ENCODE peak calls at places on chromosomes 12 and 14, in four cellular contexts. One of them, this sample, is unnamed.

GRCh38 chr14:59481407-59482119 is 2.6 kb downstream of the L3HYPDH start:
- DNase-seq in heart left ventricle: no peak
- DNase-seq in fibroblast of mammary gland: peak
- DNase-seq in neural progenitor cell: no peak
- DNase-seq in this sample: peak

GRCh38 chr12:80087486-80088213 is 11.7 kb upstream of the OTOGL start:
- DNase-seq in heart left ventricle: no peak
- DNase-seq in fibroblast of mammary gland: no peak
- DNase-seq in neural progenitor cell: no peak
- DNase-seq in this sample: no peak

GRCh38 chr12:27342551-27342950 is 9.9 kb downstream of the BMAL2 start:
- DNase-seq in heart left ventricle: no peak
- DNase-seq in fibroblast of mammary gland: no peak
- DNase-seq in neural progenitor cell: no peak
- DNase-seq in this sample: no peak

GRCh38 chr12:104521731-104522130 is 65.0 kb downstream of the CHST11 start:
- DNase-seq in heart left ventricle: no peak
- DNase-seq in fibroblast of mammary gland: peak
- DNase-seq in neural progenitor cell: no peak
- DNase-seq in this sample: no peak

GRCh38 chr12:11607313-11608081 is 42.0 kb upstream of the ETV6 start:
- DNase-seq in heart left ventricle: no peak
- DNase-seq in fibroblast of mammary gland: peak
- DNase-seq in neural progenitor cell: peak
- DNase-seq in this sample: no peak

GRCh38 chr12:15532364-15532977 is 210.2 kb downstream of the PTPRO start:
- DNase-seq in heart left ventricle: no peak
- DNase-seq in fibroblast of mammary gland: peak
- DNase-seq in neural progenitor cell: peak
- DNase-seq in this sample: peak

GRCh38 chr12:230925-231671 is 17.1 kb upstream of the SLC6A12 start:
- DNase-seq in heart left ventricle: no peak
- DNase-seq in fibroblast of mammary gland: no peak
- DNase-seq in neural progenitor cell: peak
- DNase-seq in this sample: no peak

GRCh38 chr12:46675736-46676135 is 150.1 kb downstream of the SLC38A4 start:
- DNase-seq in heart left ventricle: no peak
- DNase-seq in fibroblast of mammary gland: peak
- DNase-seq in neural progenitor cell: peak
- DNase-seq in this sample: peak

GRCh38 chr12:80776706-80777105 is 60.0 kb downstream of the MYF5 start:
- DNase-seq in heart left ventricle: no peak
- DNase-seq in fibroblast of mammary gland: no peak
- DNase-seq in neural progenitor cell: no peak
- DNase-seq in this sample: peak

GRCh38 chr14:41718477-41719166 is 111.9 kb downstream of the LRFN5 start:
- DNase-seq in heart left ventricle: no peak
- DNase-seq in fibroblast of mammary gland: no peak
- DNase-seq in neural progenitor cell: no peak
- DNase-seq in this sample: peak

GRCh38 chr12:43921666-43922337 is 85.9 kb downstream of the TMEM117 start:
- DNase-seq in heart left ventricle: no peak
- DNase-seq in fibroblast of mammary gland: peak
- DNase-seq in neural progenitor cell: no peak
- DNase-seq in this sample: no peak

GRCh38 chr14:73752297-73752992 is 38.3 kb upstream of the PNMA1 start:
- DNase-seq in heart left ventricle: peak
- DNase-seq in fibroblast of mammary gland: peak
- DNase-seq in neural progenitor cell: peak
- DNase-seq in this sample: no peak

GRCh38 chr12:10829994-10830393 is 3.8 kb upstream of the TAS2R10 start:
- DNase-seq in heart left ventricle: no peak
- DNase-seq in fibroblast of mammary gland: no peak
- DNase-seq in neural progenitor cell: no peak
- DNase-seq in this sample: no peak

GRCh38 chr12:94872007-94872653 is 131.4 kb downstream of the NDUFA12 start:
- DNase-seq in heart left ventricle: no peak
- DNase-seq in fibroblast of mammary gland: no peak
- DNase-seq in neural progenitor cell: no peak
- DNase-seq in this sample: peak

GRCh38 chr12:25855716-25856115 is 102.8 kb upstream of the RASSF8 start:
- DNase-seq in heart left ventricle: no peak
- DNase-seq in fibroblast of mammary gland: peak
- DNase-seq in neural progenitor cell: no peak
- DNase-seq in this sample: peak

GRCh38 chr14:50001999-50002925 is 109.4 kb downstream of the ARF6 start:
- DNase-seq in heart left ventricle: no peak
- DNase-seq in fibroblast of mammary gland: no peak
- DNase-seq in neural progenitor cell: no peak
- DNase-seq in this sample: no peak

GRCh38 chr14:89270439-89271227 is 146.4 kb downstream of the FOXN3 start:
- DNase-seq in heart left ventricle: no peak
- DNase-seq in fibroblast of mammary gland: no peak
- DNase-seq in neural progenitor cell: no peak
- DNase-seq in this sample: peak

GRCh38 chr12:44647891-44648690 is 228.0 kb downstream of the NELL2 start:
- DNase-seq in heart left ventricle: no peak
- DNase-seq in fibroblast of mammary gland: no peak
- DNase-seq in neural progenitor cell: no peak
- DNase-seq in this sample: no peak

GRCh38 chr12:87274594-87275245 is 754.5 kb downstream of the C12orf50 start:
- DNase-seq in heart left ventricle: no peak
- DNase-seq in fibroblast of mammary gland: peak
- DNase-seq in neural progenitor cell: peak
- DNase-seq in this sample: peak

GRCh38 chr14:23095196-23096108 is at the start of gene C14orf119:
- DNase-seq in heart left ventricle: peak
- DNase-seq in fibroblast of mammary gland: peak
- DNase-seq in neural progenitor cell: peak
- DNase-seq in this sample: peak

GRCh38 chr12:128258866-128259555 is 8.0 kb upstream of the TMEM132C start:
- DNase-seq in heart left ventricle: no peak
- DNase-seq in fibroblast of mammary gland: no peak
- DNase-seq in neural progenitor cell: peak
- DNase-seq in this sample: no peak

GRCh38 chr12:7045913-7046312 is 14.6 kb upstream of the C1S start:
- DNase-seq in heart left ventricle: no peak
- DNase-seq in fibroblast of mammary gland: no peak
- DNase-seq in neural progenitor cell: no peak
- DNase-seq in this sample: no peak

GRCh38 chr14:66038214-66038977 is 447.8 kb upstream of the CCDC196 start:
- DNase-seq in heart left ventricle: peak
- DNase-seq in fibroblast of mammary gland: peak
- DNase-seq in neural progenitor cell: no peak
- DNase-seq in this sample: peak

DNA sequence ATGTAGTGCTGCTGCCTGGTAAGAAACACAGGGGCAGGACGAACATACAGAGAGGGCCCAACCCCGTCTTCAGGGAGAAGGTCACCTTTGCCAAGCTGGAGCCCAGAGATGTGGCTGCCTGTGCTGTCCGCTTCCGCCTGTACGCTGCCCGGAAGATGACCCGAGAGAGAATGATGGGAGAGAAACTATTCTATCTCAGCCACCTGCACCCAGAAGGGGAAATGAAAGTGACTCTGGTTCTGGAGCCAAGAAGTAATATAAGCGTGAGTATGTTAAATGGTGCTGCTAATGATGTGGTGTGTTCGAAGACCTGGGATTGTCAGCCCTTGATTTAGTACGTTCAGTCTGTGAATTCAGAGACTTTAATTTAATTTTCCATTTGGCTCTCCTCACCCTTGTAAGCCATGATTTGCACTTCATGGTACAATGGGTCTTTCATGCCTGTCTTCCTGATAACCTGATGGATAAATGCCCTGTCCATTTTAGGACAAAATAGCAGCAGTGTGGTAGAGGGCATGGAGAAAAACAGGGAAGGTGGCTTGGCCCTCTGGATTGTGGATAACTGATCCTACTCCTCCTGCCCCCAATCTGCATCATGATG is 318.9 kb downstream of the SNAPC1 start:
- DNase-seq in heart left ventricle: peak
- DNase-seq in fibroblast of mammary gland: no peak
- DNase-seq in neural progenitor cell: no peak
- DNase-seq in this sample: no peak
- H3K4me3 ChIP-seq in heart left ventricle: no peak
- H3K4me3 ChIP-seq in fibroblast of mammary gland: no peak
- H3K4me3 ChIP-seq in neural progenitor cell: no peak
- H3K4me3 ChIP-seq in this sample: no peak

GRCh38 chr12:108691995-108692808 is 39.1 kb downstream of the CORO1C start:
- DNase-seq in heart left ventricle: peak
- DNase-seq in fibroblast of mammary gland: no peak
- DNase-seq in neural progenitor cell: peak
- DNase-seq in this sample: no peak
- H3K4me3 ChIP-seq in heart left ventricle: no peak
- H3K4me3 ChIP-seq in fibroblast of mammary gland: no peak
- H3K4me3 ChIP-seq in neural progenitor cell: no peak
- H3K4me3 ChIP-seq in this sample: no peak

GRCh38 chr12:107159384-107159900 is 66.1 kb upstream of the CRY1 start:
- DNase-seq in heart left ventricle: no peak
- DNase-seq in fibroblast of mammary gland: no peak
- DNase-seq in neural progenitor cell: no peak
- DNase-seq in this sample: no peak

GRCh38 chr12:107164392-107164791 is 71.0 kb upstream of the CRY1 start:
- DNase-seq in heart left ventricle: no peak
- DNase-seq in fibroblast of mammary gland: no peak
- DNase-seq in neural progenitor cell: no peak
- DNase-seq in this sample: no peak

GRCh38 chr12:107165581-107165980 is 72.2 kb upstream of the CRY1 start:
- DNase-seq in heart left ventricle: no peak
- DNase-seq in fibroblast of mammary gland: no peak
- DNase-seq in neural progenitor cell: no peak
- DNase-seq in this sample: no peak

GRCh38 chr12:107167756-107168155 is 74.4 kb upstream of the CRY1 start:
- DNase-seq in heart left ventricle: no peak
- DNase-seq in fibroblast of mammary gland: no peak
- DNase-seq in neural progenitor cell: no peak
- DNase-seq in this sample: no peak

DNA sequence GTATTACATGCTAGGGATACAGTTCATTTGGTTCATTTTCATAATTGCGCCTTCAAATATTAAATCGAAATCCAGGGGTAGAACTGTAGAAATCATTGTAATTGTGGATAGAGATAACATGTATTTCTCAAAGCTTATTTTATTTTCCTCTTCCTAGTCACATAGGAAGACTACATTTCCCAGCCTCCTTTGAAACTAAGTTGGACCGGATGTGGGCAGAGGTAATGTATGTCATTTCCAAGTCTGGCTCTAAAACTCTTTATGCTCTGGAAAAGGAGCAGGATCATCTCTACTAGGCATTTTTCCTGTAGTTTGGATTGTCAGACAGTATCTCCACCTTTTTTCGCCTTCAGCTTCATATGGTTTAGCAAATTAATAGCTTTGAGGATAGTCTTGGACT is 70.1 kb upstream of the CRY1 start:
- DNase-seq in heart left ventricle: no peak
- DNase-seq in fibroblast of mammary gland: no peak
- DNase-seq in neural progenitor cell: no peak
- DNase-seq in this sample: peak
- H3K4me3 ChIP-seq in heart left ventricle: no peak
- H3K4me3 ChIP-seq in fibroblast of mammary gland: no peak
- H3K4me3 ChIP-seq in neural progenitor cell: no peak
- H3K4me3 ChIP-seq in this sample: no peak

DNA sequence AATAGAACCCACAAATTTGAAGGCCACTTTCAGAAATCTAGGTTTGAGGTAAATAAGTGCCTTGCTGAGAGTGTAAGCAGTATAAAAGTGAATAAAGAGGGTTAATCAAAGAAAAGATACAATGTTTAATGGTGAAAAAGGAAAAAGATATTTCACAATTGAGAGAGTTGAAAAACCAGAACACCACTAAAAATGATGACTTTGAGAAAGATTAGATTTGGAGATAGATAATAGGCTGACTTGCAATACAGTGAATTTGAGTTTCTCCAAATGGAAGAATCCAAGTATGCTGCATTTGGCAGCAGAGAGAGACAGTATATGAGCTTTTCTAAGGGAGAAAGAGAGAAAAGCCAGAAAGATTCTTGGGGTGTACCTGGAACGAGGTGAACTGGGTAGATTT is 2.2 kb downstream of the DENR start:
- DNase-seq in heart left ventricle: no peak
- DNase-seq in fibroblast of mammary gland: no peak
- DNase-seq in neural progenitor cell: no peak
- DNase-seq in this sample: no peak
- H3K4me3 ChIP-seq in heart left ventricle: no peak
- H3K4me3 ChIP-seq in fibroblast of mammary gland: no peak
- H3K4me3 ChIP-seq in neural progenitor cell: no peak
- H3K4me3 ChIP-seq in this sample: no peak

DNA sequence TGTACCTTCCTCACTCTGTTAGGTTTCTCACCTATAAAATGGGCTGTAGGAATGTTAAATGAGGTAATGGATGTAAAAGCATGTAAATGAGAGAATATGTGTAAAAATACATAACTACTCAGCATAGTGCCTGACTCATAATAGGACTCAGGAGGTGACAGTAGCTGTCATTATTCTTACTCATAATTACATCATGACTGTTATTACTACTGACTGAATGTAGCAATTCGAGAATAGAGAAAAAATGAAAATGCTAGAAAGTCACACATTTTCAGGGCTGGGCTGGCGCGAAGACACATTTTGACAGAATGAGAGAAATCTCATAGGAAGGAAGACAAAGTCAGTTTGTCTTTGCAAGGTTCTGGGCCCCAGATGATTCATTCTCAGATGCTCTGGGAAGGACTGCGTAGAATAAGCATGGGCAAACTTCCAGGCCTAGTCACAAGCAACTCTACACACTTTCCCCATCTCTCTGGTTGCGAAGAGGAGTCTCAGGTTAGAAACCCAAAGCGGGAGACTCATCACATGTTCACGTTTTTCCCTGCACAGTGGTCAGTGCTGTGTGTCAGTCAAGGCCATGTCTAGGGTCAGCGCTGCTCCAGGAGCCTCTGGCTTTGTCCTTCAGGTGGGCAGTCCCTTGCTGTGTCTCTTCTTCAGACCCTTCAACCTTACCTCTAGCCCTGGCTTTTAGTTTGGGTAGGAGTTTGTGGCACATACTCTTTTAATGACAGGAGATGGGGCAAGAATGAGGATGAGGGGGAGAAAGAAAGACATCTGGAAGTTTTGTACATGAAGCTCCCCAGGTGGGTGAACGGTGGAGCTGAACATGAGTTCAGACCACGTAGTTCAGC is 8.4 kb downstream of the GPRC5A start:
- DNase-seq in heart left ventricle: peak
- DNase-seq in fibroblast of mammary gland: peak
- DNase-seq in neural progenitor cell: no peak
- DNase-seq in this sample: peak
- H3K4me3 ChIP-seq in heart left ventricle: no peak
- H3K4me3 ChIP-seq in fibroblast of mammary gland: no peak
- H3K4me3 ChIP-seq in neural progenitor cell: no peak
- H3K4me3 ChIP-seq in this sample: no peak

GRCh38 chr12:92556141-92556540 is 146.6 kb upstream of the PLEKHG7 start:
- DNase-seq in heart left ventricle: no peak
- DNase-seq in fibroblast of mammary gland: no peak
- DNase-seq in neural progenitor cell: no peak
- DNase-seq in this sample: no peak
- H3K4me3 ChIP-seq in heart left ventricle: no peak
- H3K4me3 ChIP-seq in fibroblast of mammary gland: no peak
- H3K4me3 ChIP-seq in neural progenitor cell: no peak
- H3K4me3 ChIP-seq in this sample: no peak